ENCODE peak calls at places on chromosomes 11 and 22, in six cellular contexts. X, Y, U, F, N and K are unnamed samples.

GRCh38 chr11:1293619-1294015 is 15.8 kb downstream of the TOLLIP start:
- DNase-seq in F (no peak), U (no peak), X (peak; percentile 56), N (peak; percentile 31), Y (no peak), K (no peak)

GRCh38 chr11:77400775-77401469 is 73.0 kb downstream of the PAK1 start:
- DNase-seq in F (no peak), X (no peak), Y (no peak), N (no peak), U (no peak), K (no peak)

GRCh38 chr11:111846640-111847039 is 24.7 kb downstream of the ALG9 start:
- DNase-seq in Y (peak; percentile 21), N (no peak), U (no peak), F (peak; percentile 76), X (no peak), K (no peak)

GRCh38 chr11:12889243-12889642 is 119.9 kb upstream of the RASSF10 start:
- DNase-seq in U (no peak), X (no peak), Y (peak; percentile 30), F (peak; percentile 67), N (no peak), K (peak; percentile 60)

GRCh38 chr22:23119492-23120414 is 22.0 kb downstream of the RSPH14 start:
- DNase-seq in X (no peak), F (no peak), U (no peak), Y (no peak), N (no peak), K (no peak)

GRCh38 chr11:85866137-85866827 is 11.1 kb downstream of the CCDC83 start:
- DNase-seq in U (no peak), F (no peak), N (no peak), Y (no peak), X (no peak), K (no peak)

GRCh38 chr22:49672013-49672516 is 155.6 kb downstream of the BRD1 start:
- DNase-seq in X (no peak), Y (no peak), U (no peak), N (no peak), F (no peak), K (no peak)

GRCh38 chr11:129374993-129375721 is 491 bp upstream of the BARX2 start:
- DNase-seq in X (peak; percentile 80), U (no peak), Y (no peak), N (peak; percentile 71), F (peak; percentile 9), K (no peak)

GRCh38 chr22:46613606-46613997 is 6.6 kb upstream of the GRAMD4 start:
- DNase-seq in F (peak; percentile 56), U (no peak), Y (no peak), X (no peak), N (peak; percentile 40), K (no peak)

GRCh38 chr11:44223261-44223660 is 86.7 kb downstream of the ALX4 start:
- DNase-seq in X (no peak), N (no peak), U (no peak), Y (no peak), F (no peak), K (no peak)

GRCh38 chr11:16737860-16738197 is 618 bp upstream of the C11orf58 start:
- DNase-seq in F (no peak), Y (no peak), U (no peak), X (no peak), N (no peak), K (no peak)

GRCh38 chr22:25193548-25193947 is 6.1 kb upstream of the CRYBB3 start:
- DNase-seq in Y (no peak), U (no peak), F (no peak), X (no peak), N (no peak), K (no peak)

GRCh38 chr11:26820739-26821138 is 98.9 kb upstream of the SLC5A12 start:
- DNase-seq in Y (no peak), U (no peak), N (no peak), F (peak; percentile 93), X (no peak), K (no peak)

GRCh38 chr22:38419864-38420172 is 35.2 kb downstream of the KCNJ4 start:
- DNase-seq in N (no peak), Y (no peak), X (no peak), U (no peak), F (no peak), K (no peak)

GRCh38 chr11:96023311-96023710 is 99.4 kb upstream of the MTMR2 start:
- DNase-seq in N (no peak), Y (no peak), U (no peak), F (no peak), X (no peak), K (no peak)

GRCh38 chr11:76315182-76315853 is 65.6 kb downstream of the THAP12 start:
- DNase-seq in U (no peak), Y (no peak), X (no peak), N (no peak), F (no peak), K (no peak)

GRCh38 chr11:42890773-42891172 is 421.0 kb upstream of the API5 start:
- DNase-seq in Y (no peak), X (no peak), N (no peak), U (no peak), F (no peak), K (no peak)

GRCh38 chr11:134124660-134125451 is 56.0 kb downstream of the JAM3 start:
- DNase-seq in X (peak; percentile 40), N (no peak), F (peak; percentile 28), Y (peak; percentile 40), U (no peak), K (no peak)

GRCh38 chr11:120710354-120711187 is 199.0 kb downstream of the GRIK4 start:
- DNase-seq in U (peak; percentile 68), X (no peak), Y (peak; percentile 69), F (peak; percentile 94), N (peak; percentile 58), K (no peak)

GRCh38 chr11:396511-396947 is 2.5 kb downstream of the PKP3 start:
- DNase-seq in N (no peak), U (no peak), F (peak; percentile 33), X (no peak), Y (no peak), K (no peak)

GRCh38 chr11:79076526-79077115 is 364.2 kb downstream of the TENM4 start:
- DNase-seq in F (no peak), N (peak; percentile 47), U (no peak), Y (peak; percentile 47), X (peak; percentile 50), K (no peak)

GRCh38 chr22:24096401-24097115 is 84.7 kb upstream of the SUSD2 start:
- DNase-seq in F (no peak), Y (no peak), U (no peak), X (no peak), N (no peak), K (no peak)

GRCh38 chr22:19807161-19807913 is 46.8 kb downstream of the TBX1 start:
- DNase-seq in X (no peak), U (no peak), N (no peak), F (no peak), Y (peak; percentile 13), K (no peak)

GRCh38 chr11:13883042-13883441 is 79.5 kb upstream of the SPON1 start:
- DNase-seq in X (no peak), N (peak; percentile 25), F (no peak), Y (no peak), U (peak; percentile 60), K (no peak)

DNA sequence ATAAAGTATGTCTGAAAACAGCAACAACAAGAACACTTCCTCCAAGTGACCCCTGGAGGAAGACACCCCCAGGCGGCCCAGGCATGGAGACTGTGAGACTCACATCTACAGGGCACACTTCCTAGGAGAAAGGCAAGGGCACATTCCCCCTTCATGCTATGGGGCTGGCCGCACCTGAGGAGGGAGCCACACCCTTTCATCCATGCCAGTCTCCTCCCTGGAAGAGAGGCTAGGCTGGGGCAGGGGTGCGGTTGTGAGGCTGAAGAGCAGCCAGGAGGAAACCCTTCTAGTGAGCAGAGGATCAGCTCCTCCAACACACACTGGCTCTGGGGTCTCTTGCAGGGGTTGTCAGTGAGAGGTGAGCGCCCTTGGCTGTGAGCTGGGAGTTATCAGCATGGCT is 678.8 kb downstream of the NTM start:
- DNase-seq in F (no peak), N (no peak), Y (no peak), U (no peak), X (no peak), K (no peak)
- H3K27me3 ChIP-seq in F (no peaks in the 10 kb centered on the region), N (no peaks in the 10 kb centered on the region), Y (no peaks in the 10 kb centered on the region), U (no peaks in the 10 kb centered on the region), X (peaks cover 6% of the 10 kb centered on the region), K (no peaks in the 10 kb centered on the region)

GRCh38 chr11:65718964-65719492 is 1.6 kb downstream of the RNASEH2C start:
- DNase-seq in N (no peak), Y (no peak), X (peak; percentile 43), U (no peak), F (peak; percentile 33), K (no peak)

GRCh38 chr11:65718531-65718930 is 2.1 kb downstream of the RNASEH2C start:
- DNase-seq in X (no peak), U (no peak), N (no peak), Y (no peak), F (no peak), K (no peak)

GRCh38 chr11:65716774-65717405 is 3.7 kb downstream of the RNASEH2C start:
- DNase-seq in Y (no peak), F (no peak), U (no peak), X (no peak), N (no peak), K (no peak)

GRCh38 chr11:65716294-65716693 is 4.2 kb downstream of the KAT5 start:
- DNase-seq in F (no peak), N (no peak), Y (no peak), U (no peak), X (no peak), K (no peak)

GRCh38 chr11:65717906-65718305 is 2.7 kb downstream of the RNASEH2C start:
- DNase-seq in X (no peak), N (no peak), U (no peak), Y (no peak), F (no peak), K (no peak)
- H3K36me3 ChIP-seq in X (peaks cover 48% of the 10 kb centered on the region), N (peaks cover 55% of the 10 kb centered on the region), U (peaks cover 9% of the 10 kb centered on the region), Y (no peaks in the 10 kb centered on the region), F (peaks cover 46% of the 10 kb centered on the region), K (peaks cover 60% of the 10 kb centered on the region)

GRCh38 chr11:132920391-132921095 is 611.8 kb downstream of the OPCML start:
- DNase-seq in U (no peak), X (no peak), Y (no peak), N (no peak), F (no peak), K (no peak)

GRCh38 chr11:132921597-132921996 is 610.7 kb downstream of the OPCML start:
- DNase-seq in X (no peak), Y (no peak), N (no peak), U (no peak), F (no peak), K (no peak)

DNA sequence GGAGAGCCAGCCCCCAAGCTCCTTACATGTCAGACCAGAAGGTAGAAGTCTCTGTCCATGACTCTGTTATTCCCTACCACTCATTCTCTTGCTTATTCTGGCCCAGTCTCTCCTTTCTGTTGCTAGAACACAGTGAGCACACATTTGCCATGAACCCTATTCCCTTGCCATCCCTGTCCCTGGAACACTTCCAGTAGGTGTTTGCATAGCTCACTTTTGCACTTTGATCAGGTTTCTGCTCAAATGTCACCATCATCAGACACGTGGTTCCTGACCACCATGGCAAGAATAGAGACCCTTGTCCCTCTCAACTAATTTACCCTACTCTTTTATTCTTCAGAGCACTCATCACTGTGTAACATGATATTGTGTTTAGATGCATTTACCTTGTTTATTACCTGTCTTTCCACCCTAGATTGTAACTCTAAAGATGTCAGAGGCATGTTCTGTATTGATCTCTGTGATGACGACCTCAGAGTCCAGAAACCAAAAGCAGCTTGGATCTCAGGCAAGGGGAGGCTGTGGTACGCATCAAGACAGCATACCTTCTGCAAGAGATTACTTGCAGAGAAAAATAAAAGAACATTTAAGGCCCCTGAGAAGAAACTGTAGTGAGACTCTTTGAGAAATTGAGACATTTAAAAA is 606.4 kb downstream of the OPCML start:
- DNase-seq in U (no peak), Y (no peak), F (no peak), N (no peak), X (no peak), K (no peak)
- TF ChIP-seq CTCF in U (no peak), Y (no peak), F (no peak), N (no peak), X (no peak), K (no peak)

GRCh38 chr11:62922653-62923371 is 1.6 kb upstream of the CHRM1 start:
- DNase-seq in F (no peak), U (no peak), N (no peak), Y (no peak), X (no peak), K (no peak)
- H3K27me3 ChIP-seq in F (peaks cover 57% of the 10 kb centered on the region), U (no peaks in the 10 kb centered on the region), N (peaks cover 64% of the 10 kb centered on the region), Y (peaks cover 25% of the 10 kb centered on the region), X (peaks cover 55% of the 10 kb centered on the region), K (peaks cover 11% of the 10 kb centered on the region)